ENCODE peak calls at places on chromosomes 1 and 21, in five cellular contexts. I is left colon, M is tibial artery, D is NCI-H1105, G is pancreas. U is an unnamed sample.

GRCh38 chr1:163054056-163054706 is 15.0 kb upstream of the RGS4 start:
- DNase-seq in I (no peak), M (no peak), G (no peak), D (no peak), U (no peak)

GRCh38 chr21:32411366-32412161 is 942 bp upstream of the EVA1C start:
- DNase-seq in G (peak; percentile 86), I (peak; percentile 92), D (peak; percentile 59), M (peak; percentile 93), U (peak; percentile 25)

GRCh38 chr21:31918250-31918775 is 45.5 kb downstream of the HUNK start:
- DNase-seq in M (no peak), I (peak; percentile 8), D (no peak), G (no peak), U (no peak)

GRCh38 chr1:29197590-29197924 is 15.9 kb upstream of the SRSF4 start:
- DNase-seq in I (no peak), M (no peak), D (peak; percentile 38), G (no peak), U (no peak)

GRCh38 chr1:207191061-207191460 is 87.0 kb downstream of the C4BPA start:
- DNase-seq in M (no peak), G (no peak), D (no peak), I (no peak), U (no peak)

GRCh38 chr1:175433586-175434267 is 241.2 kb upstream of the KIAA0040 start:
- DNase-seq in D (no peak), I (no peak), G (no peak), M (no peak), U (no peak)

GRCh38 chr1:227242811-227243682 is 75.2 kb downstream of the CDC42BPA start:
- DNase-seq in G (no peak), D (no peak), I (no peak), M (no peak), U (no peak)

GRCh38 chr1:156128749-156129682 is 14.5 kb downstream of the LMNA start:
- DNase-seq in M (peak; percentile 70), D (no peak), G (no peak), I (no peak), U (no peak)

GRCh38 chr1:246151796-246152434 is 355.2 kb downstream of the SMYD3 start:
- DNase-seq in I (no peak), D (no peak), M (no peak), G (no peak), U (no peak)

GRCh38 chr1:4160181-4160580 is 260.1 kb upstream of the C1orf174 start:
- DNase-seq in I (no peak), M (no peak), D (no peak), G (no peak), U (no peak)

GRCh38 chr1:178575611-178576331 is 62.9 kb downstream of the TEX35 start:
- DNase-seq in I (no peak), M (no peak), D (no peak), G (no peak), U (no peak)

GRCh38 chr1:229381234-229381633 is 38.4 kb upstream of the CCSAP start:
- DNase-seq in G (no peak), D (no peak), M (no peak), I (no peak), U (no peak)

GRCh38 chr1:68570859-68571258 is 74.0 kb upstream of the DEPDC1 start:
- DNase-seq in I (no peak), M (no peak), D (no peak), G (no peak), U (no peak)

GRCh38 chr21:16205527-16205926 is 475.7 kb downstream of the USP25 start:
- DNase-seq in I (no peak), M (no peak), D (no peak), G (no peak), U (no peak)

GRCh38 chr1:216044538-216044937 is 378.7 kb downstream of the USH2A start:
- DNase-seq in G (no peak), M (no peak), D (no peak), I (no peak), U (no peak)

GRCh38 chr1:118978914-118979701 is 9.0 kb downstream of the TBX15 start:
- DNase-seq in D (no peak), M (no peak), G (no peak), I (no peak), U (no peak)

GRCh38 chr1:201753492-201753891 is 75.5 kb upstream of the IPO9 start:
- DNase-seq in M (no peak), I (no peak), D (no peak), G (no peak), U (no peak)

GRCh38 chr1:193140254-193140653 is 18.4 kb downstream of the CDC73 start:
- DNase-seq in G (no peak), I (no peak), M (no peak), D (no peak), U (no peak)

GRCh38 chr1:46408356-46409062 is 14.4 kb downstream of the FAAH start:
- DNase-seq in I (no peak), D (no peak), G (no peak), M (no peak), U (no peak)

GRCh38 chr21:26351661-26352060 is 181.1 kb upstream of the APP start:
- DNase-seq in I (no peak), D (no peak), G (no peak), M (no peak), U (no peak)

GRCh38 chr1:201649776-201650607 is 111.1 kb downstream of the NAV1 start:
- DNase-seq in M (peak; percentile 85), I (peak; percentile 91), G (peak; percentile 80), D (peak; percentile 86), U (no peak)

U was measured in T follicular helper cell.